ENCODE peak calls at places on chromosomes 12 and 14, in four cellular contexts. O, X, G and L are unnamed samples.

GRCh38 chr12:115335048-115335447 is 651.1 kb upstream of the TBX3 start:
- DNase-seq in O (no peak), X (no peak), G (no peak), L (no peak)

GRCh38 chr14:36817071-36817930 is 155.6 kb downstream of the PAX9 start:
- DNase-seq in O (no peak), X (no peak), G (no peak), L (peak; percentile 17)

GRCh38 chr12:113006641-113007040 is 28.3 kb downstream of the OAS2 start:
- DNase-seq in O (no peak), X (no peak), G (no peak), L (no peak)

GRCh38 chr14:77190977-77191376 is 9.4 kb downstream of the TMEM63C start:
- DNase-seq in O (no peak), X (no peak), G (no peak), L (no peak)

GRCh38 chr12:40117818-40118217 is 11.9 kb upstream of the SLC2A13 start:
- DNase-seq in O (no peak), X (no peak), G (no peak), L (no peak)

GRCh38 chr14:80996049-80996901 is 40.9 kb downstream of the TSHR start:
- DNase-seq in O (peak; percentile 89), X (no peak), G (peak; percentile 62), L (no peak)

GRCh38 chr12:47841910-47842309 is 22.2 kb upstream of the HDAC7 start:
- DNase-seq in O (no peak), X (no peak), G (no peak), L (no peak)

GRCh38 chr12:114213055-114213561 is 192.8 kb downstream of the TBX5 start:
- DNase-seq in O (no peak), X (no peak), G (peak; percentile 2), L (no peak)

GRCh38 chr14:95796846-95797245 is 79.8 kb upstream of the TUNAR start:
- DNase-seq in O (no peak), X (no peak), G (no peak), L (no peak)

GRCh38 chr14:86257973-86258372 is 728.0 kb downstream of the FLRT2 start:
- DNase-seq in O (no peak), X (no peak), G (no peak), L (no peak)

GRCh38 chr14:103444837-103445524 is 59.8 kb downstream of the MARK3 start:
- DNase-seq in O (peak; percentile 94), X (no peak), G (no peak), L (no peak)

GRCh38 chr12:29653286-29653685 is 130.5 kb downstream of the TMTC1 start:
- DNase-seq in O (no peak), X (no peak), G (no peak), L (no peak)

GRCh38 chr12:57546438-57547365 is at the start of gene DCTN2:
- DNase-seq in O (peak; percentile 97), X (peak; percentile 90), G (peak; percentile 98), L (peak; percentile 95)

GRCh38 chr12:92553389-92553788 is 149.4 kb upstream of the PLEKHG7 start:
- DNase-seq in O (no peak), X (no peak), G (no peak), L (peak; percentile 81)

GRCh38 chr12:120455302-120455701 is 9.1 kb downstream of the GATC start:
- DNase-seq in O (no peak), X (no peak), G (no peak), L (no peak)

GRCh38 chr14:98903371-98903770 is 368.6 kb downstream of the BCL11B start:
- DNase-seq in O (no peak), X (no peak), G (no peak), L (no peak)

GRCh38 chr12:57461326-57461903 is 1.8 kb downstream of the GLI1 start:
- DNase-seq in O (peak; percentile 37), X (peak; percentile 90), G (no peak), L (peak; percentile 43)

GRCh38 chr14:100767788-100768536 is 41.3 kb downstream of the DLK1 start:
- DNase-seq in O (no peak), X (no peak), G (no peak), L (no peak)

GRCh38 chr12:57518920-57519757 is 1.2 kb downstream of the DDIT3 start:
- DNase-seq in O (peak; percentile 57), X (no peak), G (no peak), L (no peak)

GRCh38 chr14:93923586-93923985 is 3.6 kb upstream of the FAM181A start:
- DNase-seq in O (no peak), X (no peak), G (no peak), L (no peak)

GRCh38 chr12:112035219-112035765 is 22.1 kb downstream of the ERP29 start:
- DNase-seq in O (no peak), X (no peak), G (no peak), L (no peak)

GRCh38 chr14:102029956-102030355 is 56.9 kb downstream of the HSP90AA1 start:
- DNase-seq in O (peak; percentile 85), X (no peak), G (no peak), L (peak; percentile 13)

GRCh38 chr12:119592232-119592631 is 1.3 kb upstream of the TMEM233 start:
- DNase-seq in O (peak; percentile 68), X (no peak), G (no peak), L (no peak)